ENCODE peak calls at places on chromosomes 6 and 20, in four cellular contexts. E is IMR-90, A is neuronal stem cell, S is H1. N is an unnamed sample.

GRCh38 chr6:92888316-92888715 is 531.0 kb downstream of the EPHA7 start:
- DNase-seq in S (no peak), A (no peak), E (no peak), N (no peak)

GRCh38 chr6:136037885-136038460 is 186.5 kb downstream of the PDE7B start:
- DNase-seq in A (no peak), S (no peak), E (peak), N (no peak)

GRCh38 chr6:88725111-88725711 is 238.2 kb downstream of the RNGTT start:
- DNase-seq in S (peak), E (peak), A (no peak), N (peak)

GRCh38 chr6:24205020-24205492 is 79.0 kb downstream of the NRSN1 start:
- DNase-seq in A (peak), S (no peak), E (peak), N (peak)

GRCh38 chr6:119241124-119241491 is 108.5 kb downstream of the MAN1A1 start:
- DNase-seq in S (no peak), E (peak), A (no peak), N (no peak)

GRCh38 chr20:62825994-62826645 is 9.3 kb downstream of the COL9A3 start:
- DNase-seq in A (no peak), S (no peak), E (no peak), N (no peak)

GRCh38 chr20:531608-532007 is 12.0 kb downstream of the CSNK2A1 start:
- DNase-seq in S (no peak), A (no peak), E (no peak), N (no peak)

GRCh38 chr6:12017263-12017662 is 5.2 kb downstream of the HIVEP1 start:
- DNase-seq in E (no peak), S (no peak), A (no peak), N (no peak)

GRCh38 chr6:42453649-42454427 is 2.1 kb upstream of the TRERF1 start:
- DNase-seq in A (peak), S (peak), E (peak), N (peak)

GRCh38 chr6:42454428-42454791 is 2.7 kb upstream of the TRERF1 start:
- DNase-seq in E (no peak), A (peak), S (peak), N (peak)

GRCh38 chr6:42451595-42452170 is at the start of gene TRERF1:
- DNase-seq in E (peak), S (peak), A (peak), N (peak)

GRCh38 chr6:42452171-42453026 is 673 bp upstream of the TRERF1 start:
- DNase-seq in S (peak), A (peak), E (peak), N (peak)

DNA sequence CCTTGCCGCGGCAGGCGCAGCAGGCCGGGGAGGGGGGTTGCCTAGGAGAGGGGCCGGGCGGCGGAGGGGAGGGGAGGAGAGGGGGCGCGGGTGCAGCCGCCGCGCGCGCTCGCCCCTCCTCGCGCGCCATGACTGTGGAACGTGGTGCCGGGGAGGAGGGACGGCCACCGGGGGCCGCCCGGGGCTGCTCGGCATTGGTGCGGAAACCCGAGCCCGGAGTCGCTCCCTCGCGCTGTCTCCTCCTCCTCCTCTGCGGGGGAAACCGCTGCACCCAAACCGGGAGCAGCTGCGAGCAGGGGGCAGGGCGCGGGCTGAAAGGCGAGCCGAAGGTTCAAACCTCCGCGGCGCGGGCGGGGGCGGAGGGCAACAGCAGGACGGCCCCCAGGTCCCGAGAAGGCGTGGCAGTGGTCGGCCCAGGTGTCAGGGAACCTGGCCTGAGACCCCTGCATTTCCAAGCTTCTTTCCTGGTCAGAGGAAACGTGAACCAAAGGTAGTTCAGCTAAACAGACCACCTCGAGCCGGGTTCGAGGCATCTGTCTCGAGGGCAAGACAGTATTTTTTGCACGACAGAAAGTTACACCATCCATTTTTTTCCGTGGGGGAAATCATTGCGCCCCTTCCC is 1.4 kb upstream of the TRERF1 start:
- DNase-seq in A (peak), S (peak), E (peak), N (peak)
- H4K8ac ChIP-seq in A (no peak), S (no peak), E (peak), N (no peak)

DNA sequence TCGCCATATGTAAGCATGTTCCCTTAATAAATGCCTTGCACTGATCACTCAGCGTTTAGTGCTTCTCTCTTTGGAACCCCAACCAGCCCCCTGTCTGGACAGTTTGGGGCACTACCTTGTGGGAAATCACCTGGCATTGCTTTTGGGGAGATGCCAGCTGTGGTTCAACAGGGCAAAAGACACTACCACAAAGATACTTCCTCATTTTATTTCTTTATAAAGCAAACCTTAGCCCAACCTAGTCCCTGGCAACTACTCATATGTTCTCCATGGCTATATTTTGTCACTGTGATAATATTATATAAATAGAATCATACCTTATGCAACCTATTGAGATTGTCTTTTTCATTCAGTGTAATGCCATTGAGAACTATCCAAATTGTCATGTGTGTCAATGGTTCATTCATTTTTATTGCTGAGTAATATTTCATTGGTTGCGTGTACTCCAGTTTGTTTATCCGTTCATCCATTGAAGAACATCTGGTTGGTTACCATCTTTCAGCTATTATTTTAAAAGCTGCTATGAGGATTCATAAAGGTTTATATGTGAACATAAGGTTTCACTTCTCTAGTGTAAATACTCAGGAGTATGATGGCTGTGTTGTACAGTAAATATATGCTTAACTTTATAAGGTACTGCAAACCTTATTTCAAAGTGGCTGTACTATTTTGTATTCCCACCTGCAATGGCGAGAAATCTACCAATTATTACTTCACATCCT is 114.8 kb downstream of the MOXD1 start:
- DNase-seq in S (no peak), A (no peak), E (no peak), N (no peak)
- H3K9ac ChIP-seq in S (no peak), A (no peak), E (no peak), N (no peak)

DNA sequence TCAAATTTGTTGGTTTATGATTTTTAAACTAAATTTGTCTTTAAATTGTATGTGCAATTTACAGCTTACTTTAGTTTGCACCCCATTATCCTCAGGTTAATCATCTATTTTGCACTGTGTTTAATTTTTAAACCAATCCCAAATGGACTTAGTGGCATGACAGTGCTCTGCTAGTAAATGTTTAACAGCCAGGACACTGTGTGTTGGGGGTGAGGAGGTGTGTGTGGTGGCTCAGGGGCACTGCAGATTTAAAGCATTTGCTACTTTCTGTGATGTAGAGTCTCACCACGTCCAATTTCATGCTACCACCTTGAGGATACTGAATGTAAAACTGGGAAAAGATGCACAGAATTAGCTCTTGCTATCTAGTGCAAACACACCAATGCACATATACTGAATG is 225.7 kb downstream of the HAO1 start:
- DNase-seq in A (no peak), E (no peak), S (no peak), N (no peak)
- H4K8ac ChIP-seq in A (no peak), E (no peak), S (no peak), N (no peak)

DNA sequence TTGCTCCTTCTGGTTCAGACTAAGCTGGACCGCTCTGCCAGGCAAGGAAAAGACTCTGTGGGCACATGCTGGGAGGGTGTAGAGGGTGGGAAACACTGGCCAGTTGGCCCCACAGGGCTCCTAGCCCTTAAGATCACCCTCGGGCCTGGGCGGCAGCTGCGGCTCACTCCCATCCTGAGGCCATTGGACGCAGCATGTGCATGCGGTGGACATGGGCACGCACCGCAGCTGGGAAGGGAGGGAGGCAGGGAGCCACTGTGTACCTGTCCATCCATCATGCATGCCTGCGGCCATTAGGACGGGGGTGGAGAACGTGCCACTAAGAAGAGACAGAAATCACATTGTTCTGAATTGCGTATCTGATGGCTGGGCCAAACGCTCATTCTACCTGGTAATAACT is 140.1 kb upstream of the THBS2 start:
- DNase-seq in S (no peak), A (no peak), E (no peak), N (no peak)
- H3K9ac ChIP-seq in S (no peak), A (no peak), E (no peak), N (no peak)